ENCODE peak calls at places on chromosome 5, in seven cellular contexts. One of them, this sample, is unnamed.
A peak's percentile ranks its signal among the peaks of the same experiment; 100 is the strongest.

GRCh38 chr5:154967419-154968024 is 26.6 kb downstream of the MRPL22 start:
- DNase-seq in mucosa of descending colon: no peak
- DNase-seq in nephron progenitor cell: peak; percentile 6
- DNase-seq in fibroblast of pulmonary artery: peak; percentile 35
- DNase-seq in mammary epithelial cell: no peak
- DNase-seq in mesothelial cell of epicardium: no peak
- DNase-seq in DND-41: no peak
- DNase-seq in this sample: peak; percentile 4

GRCh38 chr5:100827481-100827889 is 75.6 kb downstream of the ST8SIA4 start:
- DNase-seq in mucosa of descending colon: no peak
- DNase-seq in nephron progenitor cell: no peak
- DNase-seq in fibroblast of pulmonary artery: peak; percentile 12
- DNase-seq in mammary epithelial cell: peak; percentile 43
- DNase-seq in mesothelial cell of epicardium: no peak
- DNase-seq in DND-41: no peak
- DNase-seq in this sample: no peak

GRCh38 chr5:775960-776861 is 8.3 kb downstream of the ZDHHC11B start:
- DNase-seq in mucosa of descending colon: no peak
- DNase-seq in nephron progenitor cell: no peak
- DNase-seq in fibroblast of pulmonary artery: no peak
- DNase-seq in mammary epithelial cell: no peak
- DNase-seq in mesothelial cell of epicardium: peak; percentile 38
- DNase-seq in DND-41: no peak
- DNase-seq in this sample: no peak

GRCh38 chr5:97192580-97193421 is 9.8 kb upstream of the RIOK2 start:
- DNase-seq in mucosa of descending colon: no peak
- DNase-seq in nephron progenitor cell: no peak
- DNase-seq in fibroblast of pulmonary artery: no peak
- DNase-seq in mammary epithelial cell: peak; percentile 84
- DNase-seq in mesothelial cell of epicardium: no peak
- DNase-seq in DND-41: peak; percentile 95
- DNase-seq in this sample: no peak

GRCh38 chr5:138539791-138540190 is 3.2 kb downstream of the ETF1 start:
- DNase-seq in mucosa of descending colon: no peak
- DNase-seq in nephron progenitor cell: no peak
- DNase-seq in fibroblast of pulmonary artery: no peak
- DNase-seq in mammary epithelial cell: no peak
- DNase-seq in mesothelial cell of epicardium: no peak
- DNase-seq in DND-41: no peak
- DNase-seq in this sample: no peak

GRCh38 chr5:123813251-123813650 is 301.3 kb downstream of the CSNK1G3 start:
- DNase-seq in mucosa of descending colon: no peak
- DNase-seq in nephron progenitor cell: no peak
- DNase-seq in fibroblast of pulmonary artery: no peak
- DNase-seq in mammary epithelial cell: no peak
- DNase-seq in mesothelial cell of epicardium: no peak
- DNase-seq in DND-41: no peak
- DNase-seq in this sample: no peak

GRCh38 chr5:15791274-15791673 is 291.3 kb downstream of the FBXL7 start:
- DNase-seq in mucosa of descending colon: no peak
- DNase-seq in nephron progenitor cell: no peak
- DNase-seq in fibroblast of pulmonary artery: peak; percentile 14
- DNase-seq in mammary epithelial cell: no peak
- DNase-seq in mesothelial cell of epicardium: no peak
- DNase-seq in DND-41: no peak
- DNase-seq in this sample: no peak

GRCh38 chr5:146897061-146897460 is 18.5 kb upstream of the PPP2R2B start:
- DNase-seq in mucosa of descending colon: no peak
- DNase-seq in nephron progenitor cell: no peak
- DNase-seq in fibroblast of pulmonary artery: no peak
- DNase-seq in mammary epithelial cell: no peak
- DNase-seq in mesothelial cell of epicardium: no peak
- DNase-seq in DND-41: no peak
- DNase-seq in this sample: no peak

GRCh38 chr5:16574789-16575785 is 41.7 kb downstream of the RETREG1 start:
- DNase-seq in mucosa of descending colon: no peak
- DNase-seq in nephron progenitor cell: no peak
- DNase-seq in fibroblast of pulmonary artery: peak; percentile 56
- DNase-seq in mammary epithelial cell: peak; percentile 89
- DNase-seq in mesothelial cell of epicardium: no peak
- DNase-seq in DND-41: no peak
- DNase-seq in this sample: no peak

GRCh38 chr5:179974946-179975712 is 67.4 kb upstream of the TBC1D9B start:
- DNase-seq in mucosa of descending colon: peak; percentile 67
- DNase-seq in nephron progenitor cell: peak; percentile 56
- DNase-seq in fibroblast of pulmonary artery: peak; percentile 34
- DNase-seq in mammary epithelial cell: no peak
- DNase-seq in mesothelial cell of epicardium: no peak
- DNase-seq in DND-41: peak; percentile 50
- DNase-seq in this sample: peak; percentile 54

GRCh38 chr5:132053483-132053882 is 7.0 kb upstream of the IL3 start:
- DNase-seq in mucosa of descending colon: no peak
- DNase-seq in nephron progenitor cell: no peak
- DNase-seq in fibroblast of pulmonary artery: no peak
- DNase-seq in mammary epithelial cell: no peak
- DNase-seq in mesothelial cell of epicardium: no peak
- DNase-seq in DND-41: no peak
- DNase-seq in this sample: no peak

GRCh38 chr5:99037668-99038067 is 108.9 kb upstream of the CHD1 start:
- DNase-seq in mucosa of descending colon: peak; percentile 74
- DNase-seq in nephron progenitor cell: no peak
- DNase-seq in fibroblast of pulmonary artery: no peak
- DNase-seq in mammary epithelial cell: no peak
- DNase-seq in mesothelial cell of epicardium: no peak
- DNase-seq in DND-41: peak; percentile 81
- DNase-seq in this sample: peak; percentile 61

GRCh38 chr5:145479271-145479670 is 355.9 kb downstream of the PRELID2 start:
- DNase-seq in mucosa of descending colon: no peak
- DNase-seq in nephron progenitor cell: no peak
- DNase-seq in fibroblast of pulmonary artery: peak; percentile 41
- DNase-seq in mammary epithelial cell: no peak
- DNase-seq in mesothelial cell of epicardium: no peak
- DNase-seq in DND-41: no peak
- DNase-seq in this sample: no peak

GRCh38 chr5:96517294-96517693 is 84.2 kb upstream of the PCSK1 start:
- DNase-seq in mucosa of descending colon: no peak
- DNase-seq in nephron progenitor cell: no peak
- DNase-seq in fibroblast of pulmonary artery: peak; percentile 59
- DNase-seq in mammary epithelial cell: no peak
- DNase-seq in mesothelial cell of epicardium: no peak
- DNase-seq in DND-41: no peak
- DNase-seq in this sample: no peak

GRCh38 chr5:84433461-84433860 is 48.8 kb upstream of the EDIL3 start:
- DNase-seq in mucosa of descending colon: no peak
- DNase-seq in nephron progenitor cell: no peak
- DNase-seq in fibroblast of pulmonary artery: peak; percentile 80
- DNase-seq in mammary epithelial cell: no peak
- DNase-seq in mesothelial cell of epicardium: no peak
- DNase-seq in DND-41: no peak
- DNase-seq in this sample: no peak

GRCh38 chr5:53425598-53426516 is 54.6 kb upstream of the FST start:
- DNase-seq in mucosa of descending colon: no peak
- DNase-seq in nephron progenitor cell: peak; percentile 63
- DNase-seq in fibroblast of pulmonary artery: peak; percentile 31
- DNase-seq in mammary epithelial cell: no peak
- DNase-seq in mesothelial cell of epicardium: no peak
- DNase-seq in DND-41: peak; percentile 50
- DNase-seq in this sample: peak; percentile 58

GRCh38 chr5:125190232-125191051 is 444.0 kb upstream of the ZNF608 start:
- DNase-seq in mucosa of descending colon: no peak
- DNase-seq in nephron progenitor cell: no peak
- DNase-seq in fibroblast of pulmonary artery: no peak
- DNase-seq in mammary epithelial cell: peak; percentile 50
- DNase-seq in mesothelial cell of epicardium: no peak
- DNase-seq in DND-41: no peak
- DNase-seq in this sample: no peak

GRCh38 chr5:10903786-10904560 is 142.9 kb upstream of the DAP start:
- DNase-seq in mucosa of descending colon: no peak
- DNase-seq in nephron progenitor cell: no peak
- DNase-seq in fibroblast of pulmonary artery: no peak
- DNase-seq in mammary epithelial cell: no peak
- DNase-seq in mesothelial cell of epicardium: no peak
- DNase-seq in DND-41: no peak
- DNase-seq in this sample: no peak

GRCh38 chr5:157342822-157343402 is 77.0 kb downstream of the CYFIP2 start:
- DNase-seq in mucosa of descending colon: peak; percentile 54
- DNase-seq in nephron progenitor cell: peak; percentile 39
- DNase-seq in fibroblast of pulmonary artery: peak; percentile 42
- DNase-seq in mammary epithelial cell: peak; percentile 6
- DNase-seq in mesothelial cell of epicardium: peak; percentile 54
- DNase-seq in DND-41: peak; percentile 30
- DNase-seq in this sample: peak; percentile 46

GRCh38 chr5:85484982-85485574 is 1100.4 kb upstream of the EDIL3 start:
- DNase-seq in mucosa of descending colon: no peak
- DNase-seq in nephron progenitor cell: no peak
- DNase-seq in fibroblast of pulmonary artery: no peak
- DNase-seq in mammary epithelial cell: peak; percentile 0
- DNase-seq in mesothelial cell of epicardium: no peak
- DNase-seq in DND-41: no peak
- DNase-seq in this sample: no peak

GRCh38 chr5:149757186-149757950 is 27.3 kb downstream of the PPARGC1B start:
- DNase-seq in mucosa of descending colon: peak; percentile 59
- DNase-seq in nephron progenitor cell: no peak
- DNase-seq in fibroblast of pulmonary artery: no peak
- DNase-seq in mammary epithelial cell: no peak
- DNase-seq in mesothelial cell of epicardium: no peak
- DNase-seq in DND-41: no peak
- DNase-seq in this sample: no peak

GRCh38 chr5:111584651-111585050 is 72.3 kb upstream of the STARD4 start:
- DNase-seq in mucosa of descending colon: no peak
- DNase-seq in nephron progenitor cell: no peak
- DNase-seq in fibroblast of pulmonary artery: peak; percentile 72
- DNase-seq in mammary epithelial cell: peak; percentile 56
- DNase-seq in mesothelial cell of epicardium: no peak
- DNase-seq in DND-41: no peak
- DNase-seq in this sample: peak; percentile 39

GRCh38 chr5:111585946-111586345 is 73.6 kb upstream of the STARD4 start:
- DNase-seq in mucosa of descending colon: no peak
- DNase-seq in nephron progenitor cell: no peak
- DNase-seq in fibroblast of pulmonary artery: no peak
- DNase-seq in mammary epithelial cell: no peak
- DNase-seq in mesothelial cell of epicardium: no peak
- DNase-seq in DND-41: no peak
- DNase-seq in this sample: no peak

GRCh38 chr5:111585291-111585690 is 73.0 kb upstream of the STARD4 start:
- DNase-seq in mucosa of descending colon: no peak
- DNase-seq in nephron progenitor cell: no peak
- DNase-seq in fibroblast of pulmonary artery: no peak
- DNase-seq in mammary epithelial cell: no peak
- DNase-seq in mesothelial cell of epicardium: no peak
- DNase-seq in DND-41: no peak
- DNase-seq in this sample: no peak

GRCh38 chr5:111587728-111588127 is 75.4 kb upstream of the STARD4 start:
- DNase-seq in mucosa of descending colon: no peak
- DNase-seq in nephron progenitor cell: no peak
- DNase-seq in fibroblast of pulmonary artery: no peak
- DNase-seq in mammary epithelial cell: no peak
- DNase-seq in mesothelial cell of epicardium: no peak
- DNase-seq in DND-41: no peak
- DNase-seq in this sample: no peak

GRCh38 chr5:111589320-111589719 is 77.0 kb upstream of the STARD4 start:
- DNase-seq in mucosa of descending colon: no peak
- DNase-seq in nephron progenitor cell: no peak
- DNase-seq in fibroblast of pulmonary artery: no peak
- DNase-seq in mammary epithelial cell: no peak
- DNase-seq in mesothelial cell of epicardium: no peak
- DNase-seq in DND-41: no peak
- DNase-seq in this sample: no peak
- TF ChIP-seq CTCF in mucosa of descending colon: no peak
- TF ChIP-seq CTCF in nephron progenitor cell: no peak
- TF ChIP-seq CTCF in fibroblast of pulmonary artery: no peak
- TF ChIP-seq CTCF in mammary epithelial cell: no peak
- TF ChIP-seq CTCF in mesothelial cell of epicardium: no peak
- TF ChIP-seq CTCF in DND-41: no peak
- TF ChIP-seq CTCF in this sample: no peak

DNA sequence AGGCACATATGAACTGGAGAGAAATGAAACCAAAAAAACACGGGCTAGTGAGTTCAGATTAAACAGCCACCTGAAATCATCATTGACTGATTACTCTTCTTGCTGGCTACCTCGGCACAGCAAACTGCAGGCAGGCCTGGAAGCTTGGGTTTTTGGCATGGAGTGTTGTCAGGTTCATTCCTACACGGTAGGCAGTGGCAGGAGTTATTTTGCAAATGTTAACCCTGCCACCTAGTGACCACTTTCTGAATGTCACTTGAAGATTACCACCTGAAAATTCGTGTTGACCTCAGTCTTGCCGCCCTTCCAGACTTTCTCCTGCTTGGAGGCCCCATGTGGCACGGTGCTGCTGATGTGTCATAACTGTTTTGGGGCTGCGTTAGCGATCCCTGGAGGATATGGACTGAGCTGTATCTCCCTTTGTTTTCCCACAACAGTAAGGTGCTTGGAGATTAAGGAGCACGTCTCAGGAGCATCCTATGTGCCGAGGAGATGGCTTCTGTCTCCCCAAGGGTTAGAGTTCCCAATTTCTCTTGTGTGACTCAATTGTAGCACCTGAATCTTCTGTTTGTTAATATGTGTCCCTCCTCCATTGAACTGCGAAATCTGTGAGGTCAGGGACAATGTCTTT is 12.7 kb upstream of the CD180 start:
- DNase-seq in mucosa of descending colon: peak; percentile 53
- DNase-seq in nephron progenitor cell: peak; percentile 59
- DNase-seq in fibroblast of pulmonary artery: peak; percentile 87
- DNase-seq in mammary epithelial cell: peak; percentile 84
- DNase-seq in mesothelial cell of epicardium: peak; percentile 48
- DNase-seq in DND-41: peak; percentile 84
- DNase-seq in this sample: peak; percentile 71
- TF ChIP-seq CTCF in mucosa of descending colon: peak; percentile 60
- TF ChIP-seq CTCF in nephron progenitor cell: peak; percentile 74
- TF ChIP-seq CTCF in fibroblast of pulmonary artery: peak; percentile 71
- TF ChIP-seq CTCF in mammary epithelial cell: peak; percentile 67
- TF ChIP-seq CTCF in mesothelial cell of epicardium: peak; percentile 88
- TF ChIP-seq CTCF in DND-41: peak; percentile 92
- TF ChIP-seq CTCF in this sample: peak; percentile 87

DNA sequence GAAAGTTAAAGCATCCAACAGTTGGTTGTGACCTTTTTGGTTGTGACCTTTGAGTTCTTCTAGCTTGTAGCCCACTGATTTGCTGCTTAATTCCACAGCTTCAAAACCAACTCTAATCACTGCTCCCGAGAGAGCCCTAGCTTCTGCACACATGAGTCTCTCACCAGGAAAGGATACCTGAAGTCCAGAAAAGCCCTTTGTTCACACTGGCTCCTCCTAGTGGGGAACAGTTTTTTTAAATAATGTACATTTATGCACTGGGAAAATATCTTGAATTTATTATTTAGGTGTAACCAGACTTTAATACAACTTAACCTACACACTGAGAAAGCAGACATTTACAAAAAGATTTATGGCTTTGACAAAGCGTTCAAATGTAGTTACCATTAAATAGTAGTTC is 120.2 kb upstream of the CCDC152 start:
- DNase-seq in mucosa of descending colon: no peak
- DNase-seq in nephron progenitor cell: no peak
- DNase-seq in fibroblast of pulmonary artery: peak; percentile 20
- DNase-seq in mammary epithelial cell: peak; percentile 9
- DNase-seq in mesothelial cell of epicardium: no peak
- DNase-seq in DND-41: no peak
- DNase-seq in this sample: no peak
- TF ChIP-seq CTCF in mucosa of descending colon: no peak
- TF ChIP-seq CTCF in nephron progenitor cell: peak; percentile 16
- TF ChIP-seq CTCF in fibroblast of pulmonary artery: peak; percentile 46
- TF ChIP-seq CTCF in mammary epithelial cell: peak; percentile 57
- TF ChIP-seq CTCF in mesothelial cell of epicardium: no peak
- TF ChIP-seq CTCF in DND-41: peak; percentile 14
- TF ChIP-seq CTCF in this sample: no peak

GRCh38 chr5:120735076-120735475 is 271.0 kb downstream of the PRR16 start:
- DNase-seq in mucosa of descending colon: no peak
- DNase-seq in nephron progenitor cell: no peak
- DNase-seq in fibroblast of pulmonary artery: no peak
- DNase-seq in mammary epithelial cell: peak; percentile 1
- DNase-seq in mesothelial cell of epicardium: no peak
- DNase-seq in DND-41: no peak
- DNase-seq in this sample: no peak
- TF ChIP-seq CTCF in mucosa of descending colon: no peak
- TF ChIP-seq CTCF in nephron progenitor cell: no peak
- TF ChIP-seq CTCF in fibroblast of pulmonary artery: no peak
- TF ChIP-seq CTCF in mammary epithelial cell: peak; percentile 12
- TF ChIP-seq CTCF in mesothelial cell of epicardium: no peak
- TF ChIP-seq CTCF in DND-41: peak; percentile 17
- TF ChIP-seq CTCF in this sample: no peak

This sample was measured in activated CD8-positive, alpha-beta T cell treated with anti-CD3 and anti-CD28 coated beads for 36 hours.